ENCODE peak calls at places on chromosome 21, in eight cellular contexts. M is sigmoid colon; S is A549; R is CD8-positive, alpha-beta memory T cell; V is body of pancreas; N is SK-N-SH; K is heart left ventricle; Z is H9. H is an unnamed sample.

GRCh38 chr21:45336535-45336810 is 48.8 kb upstream of the POFUT2 start:
- DNase-seq in Z (no peak), S (no peak), M (peak; percentile 50), R (no peak), V (no peak), K (no peak), N (no peak), H (no peak)

GRCh38 chr21:37072239-37072987 is 458 bp downstream of the PIGP start:
- DNase-seq in R (no peak), K (peak; percentile 82), Z (no peak), V (peak; percentile 85), M (peak; percentile 88), S (peak; percentile 25), N (no peak), H (peak; percentile 86)

GRCh38 chr21:44299458-44300261 is at the start of gene PFKL:
- DNase-seq in S (peak; percentile 71), N (peak; percentile 96), V (peak; percentile 77), Z (peak; percentile 65), K (peak; percentile 72), R (peak; percentile 51), M (peak; percentile 81), H (peak; percentile 80)

GRCh38 chr21:32807717-32808380 is 36.3 kb upstream of the PAXBP1 start:
- DNase-seq in Z (no peak), R (no peak), K (no peak), N (no peak), M (no peak), V (no peak), S (no peak), H (no peak)

GRCh38 chr21:24428539-24429186 is 1178.6 kb downstream of the MRPL39 start:
- DNase-seq in S (no peak), M (no peak), N (no peak), V (no peak), K (no peak), Z (no peak), R (peak; percentile 41), H (no peak)

GRCh38 chr21:29181799-29182470 is 51.5 kb downstream of the MAP3K7CL start:
- DNase-seq in M (no peak), S (peak; percentile 52), N (no peak), Z (no peak), K (peak; percentile 33), R (no peak), V (peak; percentile 28), H (no peak)

GRCh38 chr21:46437096-46437498 is 21.6 kb upstream of the DIP2A start:
- DNase-seq in K (no peak), M (no peak), S (no peak), V (no peak), N (no peak), R (no peak), Z (no peak), H (no peak)

GRCh38 chr21:37712204-37712934 is 203.9 kb downstream of the KCNJ6 start:
- DNase-seq in S (peak; percentile 27), Z (peak; percentile 76), R (no peak), K (peak; percentile 73), V (peak; percentile 75), M (no peak), N (peak; percentile 64), H (peak; percentile 87)

GRCh38 chr21:27819299-27819698 is 852.4 kb upstream of the ADAMTS5 start:
- DNase-seq in N (no peak), V (no peak), Z (no peak), M (no peak), R (no peak), S (no peak), K (no peak), H (no peak)

GRCh38 chr21:46363698-46364097 is 39.7 kb downstream of the PCNT start:
- DNase-seq in R (no peak), Z (peak; percentile 43), V (no peak), S (no peak), K (no peak), N (no peak), M (no peak), H (no peak)

GRCh38 chr21:28699186-28699585 is 293.5 kb downstream of the LTN1 start:
- DNase-seq in Z (no peak), K (no peak), N (no peak), V (no peak), M (no peak), R (no peak), S (no peak), H (no peak)

GRCh38 chr21:45859041-45859761 is 122.4 kb upstream of the COL6A1 start:
- DNase-seq in Z (no peak), V (no peak), M (no peak), K (no peak), N (no peak), S (no peak), R (no peak), H (no peak)

GRCh38 chr21:28391938-28392337 is 600.7 kb downstream of the LTN1 start:
- DNase-seq in Z (no peak), V (no peak), K (no peak), S (no peak), N (no peak), M (no peak), R (no peak), H (peak; percentile 23)

GRCh38 chr21:26766826-26767325 is 78.3 kb downstream of the ADAMTS1 start:
- DNase-seq in N (no peak), K (no peak), Z (no peak), R (no peak), V (no peak), S (no peak), M (no peak), H (no peak)

GRCh38 chr21:35860181-35860869 is 200.0 kb downstream of the SETD4 start:
- DNase-seq in R (no peak), M (no peak), K (no peak), S (no peak), V (no peak), Z (no peak), N (no peak), H (no peak)

GRCh38 chr21:35862969-35863368 is 197.4 kb downstream of the SETD4 start:
- DNase-seq in S (no peak), R (no peak), M (no peak), V (no peak), K (no peak), N (no peak), Z (no peak), H (no peak)

GRCh38 chr21:35861656-35862055 is 198.7 kb downstream of the SETD4 start:
- DNase-seq in R (no peak), S (no peak), V (no peak), M (no peak), Z (no peak), N (no peak), K (no peak), H (no peak)

GRCh38 chr21:35857082-35857481 is 203.2 kb downstream of the SETD4 start:
- DNase-seq in N (no peak), K (no peak), Z (no peak), R (no peak), V (no peak), S (no peak), M (no peak), H (no peak)

DNA sequence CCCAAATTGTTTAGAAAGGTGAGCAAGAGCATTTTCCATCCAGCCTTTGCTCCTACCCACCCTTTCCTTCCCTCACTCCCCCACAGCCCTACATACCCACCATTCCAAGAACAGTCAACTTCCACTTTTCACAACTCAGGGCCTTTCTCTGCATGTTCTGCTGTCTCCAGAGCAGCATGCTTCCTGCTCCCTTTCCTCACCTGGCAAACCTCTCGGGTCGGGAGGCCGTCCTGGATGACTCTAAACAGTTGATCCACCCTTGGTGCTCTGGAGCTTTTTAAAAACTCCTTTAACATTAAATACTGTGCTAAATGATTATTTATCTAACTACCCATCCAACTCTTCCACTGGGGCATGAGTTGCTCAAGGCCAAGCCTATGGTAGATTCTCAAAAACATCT is 200.6 kb downstream of the SETD4 start:
- DNase-seq in Z (no peak), N (no peak), R (no peak), V (no peak), M (no peak), K (no peak), S (no peak), H (no peak)
- H3K4me1 ChIP-seq in Z (no peaks in the 10 kb centered on the region), N (peaks cover 7% of the 10 kb centered on the region), R (no peaks in the 10 kb centered on the region), V (peaks cover 9% of the 10 kb centered on the region), M (no peaks in the 10 kb centered on the region), K (no peaks in the 10 kb centered on the region), S (no peaks in the 10 kb centered on the region), H (no peaks in the 10 kb centered on the region)

GRCh38 chr21:42188663-42189062 is 30.3 kb upstream of the ABCG1 start:
- DNase-seq in V (no peak), S (no peak), Z (no peak), K (no peak), M (no peak), N (no peak), R (no peak), H (no peak)

GRCh38 chr21:42191064-42191463 is 27.9 kb upstream of the ABCG1 start:
- DNase-seq in N (no peak), Z (no peak), V (no peak), R (no peak), K (no peak), M (no peak), S (no peak), H (no peak)

GRCh38 chr21:42191978-42192595 is 26.9 kb upstream of the ABCG1 start:
- DNase-seq in K (no peak), Z (no peak), M (no peak), R (no peak), S (no peak), N (no peak), V (no peak), H (no peak)

GRCh38 chr21:42189860-42190491 is 29.0 kb upstream of the ABCG1 start:
- DNase-seq in R (no peak), M (no peak), K (no peak), Z (no peak), V (no peak), S (no peak), N (no peak), H (no peak)

GRCh38 chr21:42190492-42190875 is 28.5 kb upstream of the ABCG1 start:
- DNase-seq in R (no peak), N (no peak), K (no peak), S (no peak), Z (no peak), V (no peak), M (no peak), H (no peak)
- H3K4me1 ChIP-seq in R (peaks cover 84% of the 10 kb centered on the region), N (no peaks in the 10 kb centered on the region), K (peaks cover 73% of the 10 kb centered on the region), S (peaks cover 7% of the 10 kb centered on the region), Z (no peaks in the 10 kb centered on the region), V (no peaks in the 10 kb centered on the region), M (no peaks in the 10 kb centered on the region), H (peaks cover 10% of the 10 kb centered on the region)

GRCh38 chr21:38989745-38990423 is 184.2 kb downstream of the ETS2 start:
- DNase-seq in Z (no peak), S (no peak), M (peak; percentile 87), V (peak; percentile 32), K (peak; percentile 46), R (no peak), N (peak; percentile 77), H (no peak)
- H3K4me1 ChIP-seq in Z (peaks cover 20% of the 10 kb centered on the region), S (peaks cover 13% of the 10 kb centered on the region), M (peaks cover 87% of the 10 kb centered on the region), V (peaks cover 18% of the 10 kb centered on the region), K (peaks cover 91% of the 10 kb centered on the region), R (no peaks in the 10 kb centered on the region), N (peaks cover 41% of the 10 kb centered on the region), H (peaks cover 37% of the 10 kb centered on the region)

DNA sequence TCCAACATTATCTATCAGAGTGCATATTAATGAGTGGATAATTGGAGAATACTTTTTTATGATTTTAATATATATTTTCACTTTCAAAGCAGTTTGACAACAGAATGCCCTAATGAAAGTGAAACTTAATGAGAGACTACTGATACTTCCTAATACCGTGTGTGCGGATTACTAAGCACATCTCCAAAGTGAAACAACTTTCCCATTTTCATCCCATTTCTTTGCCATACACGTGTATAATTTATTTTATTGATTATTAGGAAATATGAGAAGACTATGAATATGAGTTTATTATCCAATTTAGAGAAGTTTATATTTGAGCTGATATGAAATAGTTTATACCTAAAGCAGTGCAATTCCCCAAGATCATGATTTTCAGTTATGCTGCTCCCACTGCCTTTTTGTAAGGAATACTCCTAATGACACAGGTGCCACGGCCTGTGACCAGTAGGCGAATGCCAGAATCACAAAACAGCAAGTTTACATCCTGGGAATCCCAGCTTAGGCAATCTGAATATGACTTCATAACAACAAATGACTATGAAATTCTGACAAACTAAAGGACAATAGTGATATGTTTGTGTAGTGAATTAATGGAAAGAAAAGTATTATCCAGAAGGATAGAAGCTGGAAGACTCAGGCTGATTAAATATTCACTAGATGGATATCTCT is 202.9 kb downstream of the NCAM2 start:
- DNase-seq in V (no peak), Z (no peak), R (no peak), S (no peak), K (no peak), M (no peak), N (no peak), H (no peak)
- H3K4me1 ChIP-seq in V (no peaks in the 10 kb centered on the region), Z (no peaks in the 10 kb centered on the region), R (no peaks in the 10 kb centered on the region), S (no peaks in the 10 kb centered on the region), K (peaks cover 22% of the 10 kb centered on the region), M (peaks cover 18% of the 10 kb centered on the region), N (peaks cover 23% of the 10 kb centered on the region), H (no peaks in the 10 kb centered on the region)

H was measured in Karpas-422.